ENCODE peak calls at places on chromosomes 13 and 19, in six cellular contexts. D is activated naive CD8-positive, alpha-beta T cell treated with anti-CD3 and anti-CD28 coated beads for 36 hours; C is posterior cingulate gyrus; K is Right ventricle myocardium superior; F is substantia nigra; W is T-helper 17 cell. N is an unnamed sample.

GRCh38 chr19:8308891-8309291 is 733 bp upstream of the CD320 start:
- DNase-seq in W (no peak), F (no peak), C (no peak), K (peak; percentile 25), D (no peak), N (no peak)

GRCh38 chr13:27915301-27916207 is 4.2 kb upstream of the PDX1 start:
- DNase-seq in D (no peak), F (no peak), K (no peak), W (no peak), C (no peak), N (no peak)

GRCh38 chr19:10899171-10899653 is 27.9 kb downstream of the CARM1 start:
- DNase-seq in D (no peak), F (peak; percentile 75), C (no peak), K (peak; percentile 76), W (no peak), N (no peak)

GRCh38 chr19:19405919-19406877 is 723 bp downstream of the GATAD2A start:
- DNase-seq in C (no peak), W (peak; percentile 56), F (peak; percentile 38), D (peak; percentile 73), K (peak; percentile 67), N (peak; percentile 72)

GRCh38 chr19:55027472-55028337 is 10.4 kb downstream of the GP6 start:
- DNase-seq in W (no peak), C (no peak), F (no peak), D (no peak), K (no peak), N (no peak)

GRCh38 chr19:42023121-42023942 is 29.3 kb upstream of the ATP1A3 start:
- DNase-seq in D (peak; percentile 24), W (no peak), C (no peak), F (no peak), K (no peak), N (peak; percentile 37)

GRCh38 chr19:50231821-50232220 is 28.4 kb downstream of the MYH14 start:
- DNase-seq in C (no peak), F (no peak), W (no peak), K (no peak), D (no peak), N (no peak)

GRCh38 chr19:976476-976875 is 7.7 kb upstream of the WDR18 start:
- DNase-seq in F (no peak), W (no peak), D (no peak), C (no peak), K (no peak), N (no peak)

GRCh38 chr19:35673121-35673804 is 6.9 kb downstream of the UPK1A start:
- DNase-seq in D (peak; percentile 58), K (peak; percentile 56), C (no peak), W (peak; percentile 12), F (no peak), N (peak; percentile 66)

GRCh38 chr13:97344250-97345175 is 89.5 kb upstream of the RAP2A start:
- DNase-seq in D (peak; percentile 22), F (peak; percentile 58), W (no peak), C (peak; percentile 66), K (peak; percentile 75), N (peak; percentile 62)

GRCh38 chr13:63337041-63337440 is 1921.4 kb upstream of the PCDH20 start:
- DNase-seq in D (no peak), C (no peak), K (no peak), W (no peak), F (no peak), N (no peak)

GRCh38 chr13:45879666-45880065 is 28.1 kb upstream of the SIAH3 start:
- DNase-seq in K (peak; percentile 75), C (no peak), F (peak; percentile 41), D (no peak), W (no peak), N (no peak)

GRCh38 chr19:4232614-4233281 is 3.4 kb downstream of the EBI3 start:
- DNase-seq in K (no peak), W (no peak), D (no peak), C (no peak), F (no peak), N (no peak)

GRCh38 chr19:42360787-42361544 is 29.1 kb downstream of the CNFN start:
- DNase-seq in C (no peak), D (no peak), W (no peak), K (no peak), F (no peak), N (no peak)

GRCh38 chr19:41849067-41849466 is 4.2 kb downstream of the DMRTC2 start:
- DNase-seq in C (no peak), D (no peak), F (no peak), W (no peak), K (no peak), N (no peak)

GRCh38 chr19:36244066-36244465 is 29.2 kb downstream of the ZNF146 start:
- DNase-seq in W (no peak), C (no peak), D (no peak), K (no peak), F (no peak), N (no peak)

GRCh38 chr13:94657167-94657566 is 55.2 kb downstream of the SOX21 start:
- DNase-seq in W (no peak), D (no peak), C (no peak), K (no peak), F (no peak), N (no peak)

GRCh38 chr13:26927511-26927910 is 166.9 kb upstream of the GPR12 start:
- DNase-seq in C (no peak), F (no peak), W (no peak), D (no peak), K (no peak), N (no peak)

GRCh38 chr19:12484371-12485322 is at the start of gene ZNF709:
- DNase-seq in F (peak; percentile 92), W (peak; percentile 81), C (peak; percentile 91), D (peak; percentile 88), K (peak; percentile 94), N (peak; percentile 94)

GRCh38 chr19:11378319-11379189 is 4.1 kb downstream of the SWSAP1 start:
- DNase-seq in D (peak; percentile 22), F (peak; percentile 62), C (peak; percentile 60), K (peak; percentile 71), W (no peak), N (peak; percentile 37)

GRCh38 chr19:7152568-7152967 is 83.1 kb downstream of the ZNF557 start:
- DNase-seq in C (no peak), D (no peak), F (no peak), W (no peak), K (no peak), N (no peak)